ENCODE peak calls at places on chromosomes 6 and 20, in five cellular contexts. H is CD8-positive, alpha-beta memory T cell; E is activated T-cell treated with anti-CD3 and anti-CD28 coated beads for 24 hours; J is Peyer's patch; G is left colon. B is an unnamed sample.
A peak's percentile ranks its signal among the peaks of the same experiment; 100 is the strongest.

GRCh38 chr6:16712931-16713484 is 48.3 kb downstream of the ATXN1 start:
- DNase-seq in G (no peak), J (no peak), H (no peak), E (no peak), B (no peak)

GRCh38 chr6:169118346-169118830 is 135.3 kb downstream of the THBS2 start:
- DNase-seq in G (no peak), J (no peak), E (no peak), H (no peak), B (no peak)

GRCh38 chr6:35804996-35805736 is at the start of gene LHFPL5:
- DNase-seq in E (peak; percentile 20), J (no peak), H (peak; percentile 53), G (no peak), B (peak; percentile 73)

GRCh38 chr20:53922901-53923314 is 147.5 kb downstream of the BCAS1 start:
- DNase-seq in H (no peak), J (peak; percentile 51), G (no peak), E (no peak), B (no peak)

GRCh38 chr6:63394656-63395308 is 75.0 kb upstream of the LGSN start:
- DNase-seq in J (no peak), E (no peak), G (no peak), H (no peak), B (no peak)

GRCh38 chr20:31573555-31574295 is 31.4 kb upstream of the ID1 start:
- DNase-seq in G (no peak), E (no peak), H (no peak), J (no peak), B (no peak)

GRCh38 chr6:161111256-161111655 is 119.7 kb downstream of the MAP3K4 start:
- DNase-seq in E (no peak), H (no peak), J (no peak), G (no peak), B (no peak)

GRCh38 chr6:4848382-4849068 is 72.3 kb downstream of the CDYL start:
- DNase-seq in H (no peak), G (no peak), J (peak; percentile 56), E (no peak), B (no peak)

GRCh38 chr6:31158863-31159855 is 770 bp downstream of the TCF19 start:
- DNase-seq in G (no peak), H (peak; percentile 64), E (peak; percentile 16), J (no peak), B (no peak)

GRCh38 chr20:63273635-63274380 is 1.2 kb downstream of the ARFGAP1 start:
- DNase-seq in G (no peak), H (no peak), J (no peak), E (no peak), B (no peak)

GRCh38 chr6:301526-301925 is 9.2 kb downstream of the DUSP22 start:
- DNase-seq in H (no peak), E (no peak), J (peak; percentile 45), G (no peak), B (no peak)

GRCh38 chr6:135851442-135852271 is at the start of gene PDE7B:
- DNase-seq in J (peak; percentile 88), H (no peak), E (no peak), G (peak; percentile 80), B (peak; percentile 19)

GRCh38 chr20:31355981-31356380 is 12.4 kb upstream of the DEFB118 start:
- DNase-seq in H (no peak), G (no peak), E (no peak), J (no peak), B (no peak)

GRCh38 chr6:161091151-161091550 is 99.6 kb downstream of the MAP3K4 start:
- DNase-seq in E (no peak), G (no peak), J (no peak), H (no peak), B (no peak)

GRCh38 chr6:104953410-104953953 is 3.4 kb upstream of the LIN28B start:
- DNase-seq in E (no peak), H (no peak), G (no peak), J (no peak), B (no peak)

GRCh38 chr20:40192083-40192482 is 497.0 kb downstream of the MAFB start:
- DNase-seq in H (no peak), J (no peak), G (no peak), E (no peak), B (no peak)

GRCh38 chr20:2986466-2986865 is 57.0 kb upstream of the GNRH2 start:
- DNase-seq in G (no peak), J (no peak), E (peak; percentile 49), H (no peak), B (no peak)

GRCh38 chr6:137659871-137660270 is 165.7 kb upstream of the OLIG3 start:
- DNase-seq in G (no peak), H (no peak), E (no peak), J (no peak), B (no peak)

GRCh38 chr6:98824163-98824906 is 10.0 kb upstream of the POU3F2 start:
- DNase-seq in E (no peak), H (no peak), J (no peak), G (no peak), B (no peak)

GRCh38 chr20:2745060-2745910 is 52.7 kb downstream of the EBF4 start:
- DNase-seq in G (no peak), H (no peak), E (no peak), J (peak; percentile 34), B (no peak)

GRCh38 chr6:72675396-72675795 is 53.5 kb downstream of the KCNQ5 start:
- DNase-seq in G (no peak), H (no peak), J (no peak), E (no peak), B (no peak)

GRCh38 chr20:25277941-25278521 is 30.1 kb downstream of the PYGB start:
- DNase-seq in E (no peak), J (peak; percentile 64), H (peak; percentile 43), G (peak; percentile 57), B (no peak)

GRCh38 chr20:25063546-25063945 is 5.6 kb upstream of the ACSS1 start:
- DNase-seq in G (peak; percentile 23), E (no peak), J (peak; percentile 34), H (no peak), B (no peak)

GRCh38 chr20:25278636-25279361 is 30.9 kb downstream of the PYGB start:
- DNase-seq in J (peak; percentile 39), G (peak; percentile 26), E (no peak), H (peak; percentile 41), B (no peak)